ENCODE peak calls at places on chromosome 16, in six cellular contexts. O is endodermal cell; P is neural progenitor cell; R is stimulated activated CD4-positive, alpha-beta T cell treated with anti-CD3 and anti-CD28 coated beads, Interleukin-15, amount 100 ng/mL, for 1 hour; E is tibial artery; Q is ovary. J is an unnamed sample.

GRCh38 chr16:65318138-65318537 is 196.3 kb upstream of the CDH11 start:
- DNase-seq in O (peak; percentile 73), P (peak; percentile 33), R (no peak), E (no peak), Q (no peak), J (no peak)

GRCh38 chr16:55271945-55272513 is 52.0 kb upstream of the IRX6 start:
- DNase-seq in O (no peak), P (no peak), R (no peak), E (no peak), Q (no peak), J (no peak)

GRCh38 chr16:3195975-3196374 is 8.0 kb downstream of the OR1F1 start:
- DNase-seq in O (peak; percentile 53), P (no peak), R (no peak), E (no peak), Q (no peak), J (no peak)

GRCh38 chr16:71882505-71883192 is 1.3 kb downstream of the ZNF821 start:
- DNase-seq in O (peak; percentile 86), P (peak; percentile 86), R (no peak), E (peak; percentile 77), Q (no peak), J (peak; percentile 72)

GRCh38 chr16:28982418-28982817 is 2.4 kb upstream of the LAT start:
- DNase-seq in O (no peak), P (no peak), R (no peak), E (no peak), Q (no peak), J (no peak)

GRCh38 chr16:67294927-67295326 is 15.6 kb downstream of the PLEKHG4 start:
- DNase-seq in O (peak; percentile 54), P (no peak), R (no peak), E (no peak), Q (no peak), J (no peak)

GRCh38 chr16:84091460-84091859 is 25.3 kb downstream of the MBTPS1 start:
- DNase-seq in O (no peak), P (no peak), R (no peak), E (no peak), Q (no peak), J (no peak)

GRCh38 chr16:82368041-82368440 is 198.0 kb upstream of the MPHOSPH6 start:
- DNase-seq in O (peak; percentile 76), P (peak; percentile 52), R (no peak), E (no peak), Q (no peak), J (no peak)

GRCh38 chr16:86555763-86556130 is 712 bp upstream of the MTHFSD start:
- DNase-seq in O (peak; percentile 44), P (no peak), R (no peak), E (no peak), Q (no peak), J (no peak)

GRCh38 chr16:57646388-57647039 is 18.1 kb downstream of the ADGRG1 start:
- DNase-seq in O (no peak), P (no peak), R (no peak), E (no peak), Q (no peak), J (no peak)

GRCh38 chr16:87303431-87303930 is 13.7 kb downstream of the C16orf95 start:
- DNase-seq in O (no peak), P (no peak), R (no peak), E (no peak), Q (no peak), J (no peak)

GRCh38 chr16:50267151-50267631 is 840 bp downstream of the ADCY7 start:
- DNase-seq in O (peak; percentile 31), P (no peak), R (no peak), E (no peak), Q (no peak), J (no peak)

GRCh38 chr16:19505600-19506303 is 16.1 kb downstream of the GDE1 start:
- DNase-seq in O (no peak), P (no peak), R (no peak), E (no peak), Q (no peak), J (no peak)

GRCh38 chr16:52837251-52837650 is 215.4 kb downstream of the CHD9NB start:
- DNase-seq in O (no peak), P (no peak), R (no peak), E (no peak), Q (no peak), J (no peak)

GRCh38 chr16:4501071-4501478 is 24.9 kb downstream of the HMOX2 start:
- DNase-seq in O (no peak), P (peak; percentile 26), R (no peak), E (no peak), Q (no peak), J (no peak)

GRCh38 chr16:53821487-53821886 is 117.5 kb downstream of the FTO start:
- DNase-seq in O (no peak), P (no peak), R (no peak), E (no peak), Q (no peak), J (no peak)

GRCh38 chr16:85990861-85991301 is 91.9 kb downstream of the IRF8 start:
- DNase-seq in O (peak; percentile 30), P (peak; percentile 67), R (no peak), E (no peak), Q (no peak), J (no peak)

GRCh38 chr16:52456368-52456767 is 90.6 kb downstream of the TOX3 start:
- DNase-seq in O (no peak), P (peak; percentile 29), R (no peak), E (no peak), Q (no peak), J (no peak)

GRCh38 chr16:74650966-74651567 is 15.6 kb downstream of the RFWD3 start:
- DNase-seq in O (no peak), P (peak; percentile 9), R (no peak), E (no peak), Q (no peak), J (no peak)

GRCh38 chr16:81779540-81780320 is 639 bp downstream of the PLCG2 start:
- DNase-seq in O (peak; percentile 66), P (peak; percentile 33), R (no peak), E (no peak), Q (no peak), J (no peak)

GRCh38 chr16:27723711-27724490 is 174.0 kb downstream of the KATNIP start:
- DNase-seq in O (no peak), P (no peak), R (no peak), E (no peak), Q (peak; percentile 28), J (no peak)

GRCh38 chr16:49546059-49546458 is 172.5 kb downstream of the C16orf78 start:
- DNase-seq in O (no peak), P (no peak), R (no peak), E (no peak), Q (no peak), J (no peak)

GRCh38 chr16:86491643-86492030 is 18.7 kb upstream of the FOXF1 start:
- DNase-seq in O (no peak), P (no peak), R (no peak), E (no peak), Q (no peak), J (no peak)

GRCh38 chr16:66774981-66775380 is 23.6 kb upstream of the DYNC1LI2 start:
- DNase-seq in O (no peak), P (no peak), R (no peak), E (no peak), Q (no peak), J (no peak)

GRCh38 chr16:86089341-86089900 is 190.5 kb downstream of the IRF8 start:
- DNase-seq in O (no peak), P (no peak), R (no peak), E (no peak), Q (no peak), J (no peak)

GRCh38 chr16:79269211-79269863 is 331.2 kb downstream of the MAF start:
- DNase-seq in O (no peak), P (no peak), R (no peak), E (no peak), Q (no peak), J (peak; percentile 68)

GRCh38 chr16:12801511-12802042 is 2.1 kb downstream of the CPPED1 start:
- DNase-seq in O (no peak), P (no peak), R (no peak), E (peak; percentile 38), Q (peak; percentile 61), J (no peak)

GRCh38 chr16:77732241-77732946 is 10.1 kb downstream of the NUDT7 start:
- DNase-seq in O (no peak), P (no peak), R (no peak), E (no peak), Q (no peak), J (no peak)

GRCh38 chr16:88306411-88306810 is 76.3 kb upstream of the ZNF469 start:
- DNase-seq in O (no peak), P (no peak), R (no peak), E (no peak), Q (no peak), J (no peak)

GRCh38 chr16:9123871-9124270 is 32.4 kb downstream of the HAPSTR1 start:
- DNase-seq in O (no peak), P (no peak), R (no peak), E (peak; percentile 46), Q (no peak), J (no peak)

J was measured in activated T-helper 2 cell treated with anti-CD3 and anti-CD28 coated beads, Interferon-gamma antibody, Interleukin-2, Interleukin-4, amounts not matched to agents 10 μg/mL and 5 μg/mL and 100 μg/mL, durations not matched to agents 14 hours and 24 hours and 36 hours.